ENCODE peak calls at places on chromosomes 5 and 9, in four cellular contexts. One of them, this sample, is unnamed.
A peak's percentile ranks its signal among the peaks of the same experiment; 100 is the strongest.

GRCh38 chr5:37495210-37495609 is 116.1 kb downstream of the WDR70 start:
- DNase-seq in tibial artery: no peak
- DNase-seq in left lung: no peak
- DNase-seq in A673: peak; percentile 76
- DNase-seq in this sample: no peak

GRCh38 chr9:7983361-7983974 is 183.9 kb upstream of the DMAC1 start:
- DNase-seq in tibial artery: no peak
- DNase-seq in left lung: no peak
- DNase-seq in A673: no peak
- DNase-seq in this sample: no peak

GRCh38 chr5:132099073-132099748 is 25.6 kb downstream of the CSF2 start:
- DNase-seq in tibial artery: no peak
- DNase-seq in left lung: no peak
- DNase-seq in A673: no peak
- DNase-seq in this sample: peak; percentile 36

GRCh38 chr5:73189816-73190451 is 16.9 kb downstream of the TMEM174 start:
- DNase-seq in tibial artery: no peak
- DNase-seq in left lung: no peak
- DNase-seq in A673: no peak
- DNase-seq in this sample: no peak

GRCh38 chr5:90484540-90484939 is 9.9 kb downstream of the POLR3G start:
- DNase-seq in tibial artery: no peak
- DNase-seq in left lung: no peak
- DNase-seq in A673: no peak
- DNase-seq in this sample: no peak

GRCh38 chr9:95773061-95773433 is 102.4 kb upstream of the ERCC6L2 start:
- DNase-seq in tibial artery: no peak
- DNase-seq in left lung: no peak
- DNase-seq in A673: no peak
- DNase-seq in this sample: no peak

GRCh38 chr5:149750596-149750995 is 20.5 kb downstream of the PPARGC1B start:
- DNase-seq in tibial artery: no peak
- DNase-seq in left lung: no peak
- DNase-seq in A673: no peak
- DNase-seq in this sample: no peak

GRCh38 chr5:172523146-172523745 is 68.9 kb upstream of the SH3PXD2B start:
- DNase-seq in tibial artery: no peak
- DNase-seq in left lung: peak; percentile 8
- DNase-seq in A673: no peak
- DNase-seq in this sample: no peak

GRCh38 chr9:32992596-32993238 is 8.7 kb downstream of the APTX start:
- DNase-seq in tibial artery: no peak
- DNase-seq in left lung: no peak
- DNase-seq in A673: no peak
- DNase-seq in this sample: no peak

GRCh38 chr5:71475788-71476384 is 20.4 kb downstream of the BDP1 start:
- DNase-seq in tibial artery: no peak
- DNase-seq in left lung: no peak
- DNase-seq in A673: peak; percentile 49
- DNase-seq in this sample: no peak

GRCh38 chr9:2017459-2018161 is 2.5 kb downstream of the SMARCA2 start:
- DNase-seq in tibial artery: peak; percentile 84
- DNase-seq in left lung: peak; percentile 86
- DNase-seq in A673: peak; percentile 76
- DNase-seq in this sample: peak; percentile 75

GRCh38 chr5:17096975-17097695 is 120.3 kb upstream of the BASP1 start:
- DNase-seq in tibial artery: no peak
- DNase-seq in left lung: no peak
- DNase-seq in A673: peak; percentile 56
- DNase-seq in this sample: no peak

GRCh38 chr5:53170748-53171349 is 61.3 kb upstream of the MOCS2 start:
- DNase-seq in tibial artery: no peak
- DNase-seq in left lung: no peak
- DNase-seq in A673: peak; percentile 17
- DNase-seq in this sample: no peak

GRCh38 chr9:3578786-3579185 is 53.0 kb upstream of the RFX3 start:
- DNase-seq in tibial artery: no peak
- DNase-seq in left lung: no peak
- DNase-seq in A673: peak; percentile 6
- DNase-seq in this sample: no peak

GRCh38 chr9:137506274-137506673 is 43.9 kb downstream of the PNPLA7 start:
- DNase-seq in tibial artery: no peak
- DNase-seq in left lung: no peak
- DNase-seq in A673: no peak
- DNase-seq in this sample: no peak

GRCh38 chr5:173327084-173327947 is 898 bp downstream of the STC2 start:
- DNase-seq in tibial artery: no peak
- DNase-seq in left lung: no peak
- DNase-seq in A673: peak; percentile 23
- DNase-seq in this sample: no peak

GRCh38 chr9:97447030-97447429 is 35.1 kb downstream of the TDRD7 start:
- DNase-seq in tibial artery: no peak
- DNase-seq in left lung: no peak
- DNase-seq in A673: no peak
- DNase-seq in this sample: no peak

GRCh38 chr9:75106856-75107255 is 18.5 kb downstream of the OSTF1 start:
- DNase-seq in tibial artery: no peak
- DNase-seq in left lung: no peak
- DNase-seq in A673: no peak
- DNase-seq in this sample: no peak

GRCh38 chr5:111942214-111942613 is 185.2 kb upstream of the NREP start:
- DNase-seq in tibial artery: no peak
- DNase-seq in left lung: no peak
- DNase-seq in A673: no peak
- DNase-seq in this sample: no peak

DNA sequence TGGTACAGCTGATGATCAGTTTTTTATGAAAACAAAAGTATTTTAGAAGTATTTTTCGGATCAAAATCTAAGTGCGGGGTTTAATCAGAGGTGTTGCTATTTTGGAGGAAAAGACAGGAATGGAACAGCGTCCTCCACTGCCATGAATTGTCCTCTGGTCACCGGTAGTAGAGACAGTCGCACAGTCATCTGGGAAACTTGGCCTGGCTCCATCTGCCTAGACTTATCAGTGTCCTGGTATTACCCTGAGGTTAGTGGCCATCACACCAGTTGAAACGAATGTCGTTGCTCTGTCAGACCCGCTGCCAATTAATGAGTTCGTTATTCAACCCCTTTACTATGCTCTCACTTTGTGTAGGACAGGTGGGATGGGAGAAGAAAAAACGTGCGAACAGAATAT is 8.2 kb downstream of the TLX3 start:
- DNase-seq in tibial artery: no peak
- DNase-seq in left lung: no peak
- DNase-seq in A673: no peak
- DNase-seq in this sample: no peak
- H3K9me3 ChIP-seq in tibial artery: no peaks in the 10 kb centered on the region
- H3K9me3 ChIP-seq in left lung: no peaks in the 10 kb centered on the region
- H3K9me3 ChIP-seq in A673: no peaks in the 10 kb centered on the region
- H3K9me3 ChIP-seq in this sample: no peaks in the 10 kb centered on the region

GRCh38 chr9:130101963-130102362 is 48.3 kb downstream of the GPR107 start:
- DNase-seq in tibial artery: no peak
- DNase-seq in left lung: no peak
- DNase-seq in A673: no peak
- DNase-seq in this sample: no peak

GRCh38 chr9:130107955-130108354 is 54.2 kb downstream of the GPR107 start:
- DNase-seq in tibial artery: no peak
- DNase-seq in left lung: no peak
- DNase-seq in A673: no peak
- DNase-seq in this sample: no peak

GRCh38 chr9:130106860-130107848 is 53.4 kb downstream of the GPR107 start:
- DNase-seq in tibial artery: peak; percentile 93
- DNase-seq in left lung: peak; percentile 77
- DNase-seq in A673: peak; percentile 87
- DNase-seq in this sample: peak; percentile 76

GRCh38 chr9:130100681-130101080 is 47.0 kb downstream of the GPR107 start:
- DNase-seq in tibial artery: no peak
- DNase-seq in left lung: no peak
- DNase-seq in A673: no peak
- DNase-seq in this sample: no peak

DNA sequence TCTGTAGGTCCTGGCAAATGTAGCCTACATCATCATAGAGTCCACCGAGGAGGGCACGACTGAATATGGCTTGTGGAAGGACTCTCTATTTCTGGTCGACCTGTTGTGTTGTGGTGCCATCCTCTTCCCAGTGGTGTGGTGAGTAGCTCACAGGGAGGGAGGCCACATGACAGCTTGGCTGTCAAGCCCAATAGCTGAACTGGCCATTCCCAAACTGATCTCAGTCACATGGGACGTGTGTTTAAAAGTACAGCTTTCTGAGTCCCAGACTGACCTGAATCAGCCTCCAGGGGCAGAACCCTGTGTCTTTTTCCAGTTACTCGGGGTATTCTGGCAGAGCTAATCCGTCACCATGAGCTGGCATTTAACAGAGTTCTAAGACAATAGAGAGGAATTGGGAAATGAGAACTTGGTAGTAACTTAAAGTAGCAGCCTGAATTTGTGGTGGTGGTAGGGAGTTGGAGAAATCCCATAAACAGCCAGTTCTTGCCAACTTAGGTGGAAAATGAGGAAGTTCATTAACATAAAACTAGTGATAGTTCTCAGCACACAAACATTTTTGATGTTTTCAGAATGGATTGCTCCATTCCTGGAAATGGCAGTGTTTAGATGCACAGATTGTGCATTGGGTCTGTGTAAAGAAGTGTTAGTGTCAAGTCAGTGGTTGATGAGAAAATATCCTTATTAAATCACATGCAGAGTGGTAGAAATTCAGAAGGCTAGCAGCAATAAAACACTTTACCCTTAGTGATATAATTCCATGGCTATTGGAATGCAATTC is 50.9 kb downstream of the GPR107 start:
- DNase-seq in tibial artery: no peak
- DNase-seq in left lung: no peak
- DNase-seq in A673: no peak
- DNase-seq in this sample: no peak
- H3K27ac ChIP-seq in tibial artery: no peak overlapping the region
- H3K27ac ChIP-seq in left lung: peak overlapping the region; percentile 41
- H3K27ac ChIP-seq in A673: peak overlapping the region; percentile 18
- H3K27ac ChIP-seq in this sample: no peak overlapping the region

GRCh38 chr9:128070874-128071273 is 2.8 kb downstream of the SLC25A25 start:
- DNase-seq in tibial artery: no peak
- DNase-seq in left lung: no peak
- DNase-seq in A673: no peak
- DNase-seq in this sample: no peak

GRCh38 chr9:128077847-128078503 is 9.9 kb downstream of the SLC25A25 start:
- DNase-seq in tibial artery: no peak
- DNase-seq in left lung: no peak
- DNase-seq in A673: no peak
- DNase-seq in this sample: no peak

GRCh38 chr9:128068656-128069221 is 707 bp downstream of the SLC25A25 start:
- DNase-seq in tibial artery: no peak
- DNase-seq in left lung: no peak
- DNase-seq in A673: peak; percentile 50
- DNase-seq in this sample: no peak

GRCh38 chr9:128072144-128073021 is 4.4 kb downstream of the SLC25A25 start:
- DNase-seq in tibial artery: peak; percentile 93
- DNase-seq in left lung: peak; percentile 89
- DNase-seq in A673: peak; percentile 92
- DNase-seq in this sample: peak; percentile 61

DNA sequence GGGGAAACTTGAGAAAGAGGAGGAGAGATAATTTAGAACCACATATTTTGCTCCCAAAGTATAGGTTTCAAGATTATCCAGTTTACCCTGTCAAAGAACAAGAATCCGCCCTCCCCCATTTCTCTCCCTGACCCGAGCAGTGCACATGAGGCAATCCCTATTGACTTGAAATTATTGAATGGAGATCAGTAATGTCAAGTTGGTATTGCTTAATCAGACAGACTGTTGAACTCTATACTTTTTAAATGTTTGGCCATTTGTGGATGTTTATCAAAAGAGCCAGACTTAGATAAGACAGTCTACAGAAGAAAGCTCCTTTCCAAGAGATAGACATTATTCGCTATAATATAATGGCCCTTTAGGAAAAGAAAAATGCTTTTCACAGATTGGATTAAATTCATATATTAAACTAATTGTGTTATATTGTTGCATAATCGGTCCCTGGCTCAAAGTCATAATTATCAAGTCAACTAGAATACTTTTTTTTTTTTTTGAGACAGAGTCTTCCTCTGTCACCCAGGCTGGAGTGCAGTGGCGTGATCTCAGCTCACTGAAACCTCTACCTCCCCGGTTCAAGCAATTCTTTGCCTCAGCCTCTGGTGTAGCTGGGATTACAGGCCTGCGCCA is 5.3 kb downstream of the SLC25A25 start:
- DNase-seq in tibial artery: peak; percentile 58
- DNase-seq in left lung: no peak
- DNase-seq in A673: no peak
- DNase-seq in this sample: no peak
- H3K4me1 ChIP-seq in tibial artery: peaks cover 75% of the 10 kb centered on the region
- H3K4me1 ChIP-seq in left lung: peaks cover 41% of the 10 kb centered on the region
- H3K4me1 ChIP-seq in A673: peaks cover 42% of the 10 kb centered on the region
- H3K4me1 ChIP-seq in this sample: peaks cover 39% of the 10 kb centered on the region

DNA sequence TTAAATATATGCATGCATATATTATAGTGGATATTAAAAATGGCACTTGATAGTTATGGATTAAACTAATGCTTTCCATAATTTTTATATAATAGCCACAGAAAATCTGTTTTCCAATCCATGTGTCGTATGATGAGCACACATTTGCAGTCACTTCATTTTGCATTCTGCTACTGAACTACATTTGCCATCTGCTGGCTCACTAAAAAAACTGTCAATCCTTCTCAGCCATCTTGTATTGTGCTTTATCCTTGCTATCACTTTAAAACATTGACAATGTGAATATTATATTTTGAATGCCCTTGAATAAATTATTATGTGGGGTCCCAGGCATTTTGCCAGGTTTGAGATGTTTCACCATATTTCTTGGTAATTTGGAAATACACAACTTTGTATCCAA is 586.6 kb downstream of the DNAH5 start:
- DNase-seq in tibial artery: no peak
- DNase-seq in left lung: no peak
- DNase-seq in A673: no peak
- DNase-seq in this sample: no peak
- H3K9me3 ChIP-seq in tibial artery: no peaks in the 10 kb centered on the region
- H3K9me3 ChIP-seq in left lung: no peaks in the 10 kb centered on the region
- H3K9me3 ChIP-seq in A673: peaks cover 13% of the 10 kb centered on the region
- H3K9me3 ChIP-seq in this sample: no peaks in the 10 kb centered on the region

GRCh38 chr9:104864675-104865104 is 63.3 kb downstream of the ABCA1 start:
- DNase-seq in tibial artery: no peak
- DNase-seq in left lung: no peak
- DNase-seq in A673: no peak
- DNase-seq in this sample: no peak
- H3K27ac ChIP-seq in tibial artery: no peak overlapping the region
- H3K27ac ChIP-seq in left lung: no peak overlapping the region
- H3K27ac ChIP-seq in A673: no peak overlapping the region
- H3K27ac ChIP-seq in this sample: no peak overlapping the region

This sample was measured in effector memory CD4-positive, alpha-beta T cell.